ENCODE peak calls at places on chromosomes 4 and X, in seven cellular contexts. H is heart left ventricle, T is endodermal cell, L is left lung, Y is spleen, B is aorta, A is testis. G is an unnamed sample.

GRCh38 chr4:57291911-57292310 is 181.7 kb upstream of the IGFBP7 start:
- DNase-seq in L (no peak), T (no peak), H (no peak), B (no peak), A (no peak), Y (no peak), G (no peak)

GRCh38 chr4:117821834-117822233 is 212.5 kb upstream of the NDST3 start:
- DNase-seq in T (no peak), L (no peak), H (no peak), A (no peak), Y (no peak), B (no peak), G (no peak)

GRCh38 chr4:188246488-188246887 is 107.2 kb downstream of the TRIML1 start:
- DNase-seq in H (no peak), Y (no peak), T (peak; percentile 76), L (no peak), A (no peak), B (no peak), G (no peak)

GRCh38 chr4:156946508-156947197 is 24.9 kb downstream of the PDGFC start:
- DNase-seq in Y (no peak), A (no peak), B (no peak), T (no peak), L (no peak), H (peak; percentile 42), G (no peak)

GRCh38 chr4:65535128-65535527 is 135.2 kb downstream of the EPHA5 start:
- DNase-seq in A (no peak), L (no peak), T (no peak), H (no peak), Y (no peak), B (no peak), G (no peak)

GRCh38 chr4:168917150-168917779 is 92.8 kb downstream of the CBR4 start:
- DNase-seq in A (no peak), Y (no peak), T (no peak), H (no peak), L (no peak), B (peak; percentile 36), G (no peak)

GRCh38 chr4:111204807-111205206 is 581.9 kb upstream of the PITX2 start:
- DNase-seq in H (no peak), Y (no peak), A (no peak), L (no peak), T (no peak), B (no peak), G (no peak)

GRCh38 chrX:144219035-144219434 is 335.2 kb downstream of the UBE2NL start:
- DNase-seq in T (peak; percentile 67), Y (no peak), H (no peak), A (no peak), L (peak; percentile 35), B (no peak), G (no peak)

DNA sequence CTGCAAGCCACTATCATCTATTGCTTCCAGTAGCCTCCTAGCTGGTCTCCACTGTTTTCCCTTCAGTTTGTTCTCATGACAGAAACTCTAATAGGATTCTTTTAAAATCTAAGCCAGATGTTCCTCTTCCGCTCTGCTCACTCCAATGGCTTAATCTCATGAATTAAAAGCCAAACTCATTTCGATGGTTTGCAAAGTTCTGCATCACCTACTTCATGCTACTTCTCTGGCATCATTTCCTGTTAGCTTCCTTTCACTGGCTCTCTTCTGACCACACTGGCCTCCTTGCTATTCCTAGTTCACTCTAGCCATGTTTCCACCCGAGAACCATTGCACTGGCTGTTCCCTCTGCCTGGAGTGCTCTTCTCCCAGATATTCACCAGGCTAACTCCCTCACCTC is 102.0 kb upstream of the LSM6 start:
- DNase-seq in A (no peak), T (no peak), L (no peak), H (no peak), B (no peak), Y (no peak), G (no peak)
- H3K9me3 ChIP-seq in A (no peaks in the 10 kb centered on the region), T (no peaks in the 10 kb centered on the region), L (no peaks in the 10 kb centered on the region), H (no peaks in the 10 kb centered on the region), B (no peaks in the 10 kb centered on the region), Y (no peaks in the 10 kb centered on the region), G (no peaks in the 10 kb centered on the region)

DNA sequence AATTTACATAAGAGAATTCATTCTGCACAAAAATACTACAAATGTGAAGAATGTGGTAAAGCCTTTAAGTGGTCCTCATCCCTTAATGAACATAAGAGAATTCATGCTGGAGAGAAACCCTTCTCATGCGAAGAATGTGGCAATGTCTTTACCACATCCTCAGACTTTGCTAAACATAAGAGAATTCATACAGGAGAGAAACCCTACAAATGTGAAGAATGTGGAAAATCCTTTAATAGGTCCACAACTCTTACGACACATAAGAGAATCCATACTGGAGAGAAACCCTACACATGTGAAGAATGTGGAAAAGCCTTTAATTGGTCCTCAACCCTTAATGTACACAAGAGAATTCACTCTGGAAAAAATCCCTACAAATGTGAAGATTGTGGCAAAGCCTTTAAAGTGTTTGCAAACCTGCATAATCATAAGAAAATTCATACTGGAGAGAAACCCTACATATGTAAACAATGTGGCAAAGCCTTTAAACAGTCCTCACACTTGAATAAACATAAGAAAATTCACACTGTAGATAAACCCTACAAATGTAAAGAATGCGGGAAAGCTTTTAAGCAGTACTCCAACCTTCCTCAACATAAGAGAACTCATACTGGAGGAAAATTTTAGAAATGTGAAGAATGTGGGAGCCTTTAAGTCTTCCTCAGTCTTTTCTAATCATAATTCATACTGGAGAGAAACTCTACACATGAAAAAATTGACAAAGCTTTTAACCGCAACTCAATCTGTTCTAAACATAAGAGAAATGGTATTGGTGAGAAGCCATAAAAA is 37.4 kb downstream of the ZNF718 start:
- DNase-seq in T (no peak), Y (no peak), H (no peak), B (no peak), L (no peak), A (no peak), G (no peak)
- H3K9me3 ChIP-seq in T (peaks cover 89% of the 10 kb centered on the region), Y (peaks cover 100% of the 10 kb centered on the region), H (peaks cover 39% of the 10 kb centered on the region), B (peaks cover 8% of the 10 kb centered on the region), L (peaks cover 100% of the 10 kb centered on the region), A (peaks cover 4% of the 10 kb centered on the region), G (peaks cover 40% of the 10 kb centered on the region)

DNA sequence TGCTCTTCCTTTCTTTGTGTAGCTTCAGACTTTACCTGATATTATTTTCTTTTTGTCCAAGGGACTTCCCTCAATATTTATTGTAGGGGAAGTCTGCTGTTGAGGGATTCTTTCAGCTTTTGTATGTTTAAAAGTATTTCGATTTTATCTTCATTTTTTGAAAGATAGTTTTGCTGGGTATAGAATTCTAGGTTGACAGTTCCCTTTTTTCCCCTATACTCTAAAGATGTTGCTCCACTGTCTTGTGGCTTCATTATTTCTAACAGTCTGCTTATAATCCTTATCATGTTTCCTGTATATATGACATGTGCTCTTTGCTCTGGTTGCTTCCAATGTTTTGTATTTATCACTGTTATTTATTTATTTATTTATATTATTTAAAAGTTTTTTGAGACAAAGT is 57.3 kb downstream of the CYTL1 start:
- DNase-seq in T (no peak), L (no peak), Y (no peak), B (no peak), H (no peak), A (no peak), G (no peak)
- H3K9me3 ChIP-seq in T (peaks cover 41% of the 10 kb centered on the region), L (peaks cover 47% of the 10 kb centered on the region), Y (peaks cover 62% of the 10 kb centered on the region), B (peaks cover 10% of the 10 kb centered on the region), H (no peaks in the 10 kb centered on the region), A (no peaks in the 10 kb centered on the region), G (no peaks in the 10 kb centered on the region)

GRCh38 chrX:115911967-115912366 is 258.6 kb upstream of the AGTR2 start:
- DNase-seq in B (no peak), L (no peak), H (no peak), Y (no peak), A (no peak), T (no peak), G (no peak)

GRCh38 chrX:115913575-115913974 is 257.0 kb upstream of the AGTR2 start:
- DNase-seq in H (no peak), Y (no peak), L (no peak), T (no peak), B (no peak), A (no peak), G (no peak)

GRCh38 chrX:115906881-115907280 is 263.7 kb upstream of the AGTR2 start:
- DNase-seq in B (no peak), H (no peak), A (no peak), Y (no peak), L (no peak), T (no peak), G (no peak)

GRCh38 chrX:115909017-115909416 is 261.5 kb upstream of the AGTR2 start:
- DNase-seq in L (no peak), T (no peak), A (no peak), H (no peak), Y (no peak), B (no peak), G (no peak)

DNA sequence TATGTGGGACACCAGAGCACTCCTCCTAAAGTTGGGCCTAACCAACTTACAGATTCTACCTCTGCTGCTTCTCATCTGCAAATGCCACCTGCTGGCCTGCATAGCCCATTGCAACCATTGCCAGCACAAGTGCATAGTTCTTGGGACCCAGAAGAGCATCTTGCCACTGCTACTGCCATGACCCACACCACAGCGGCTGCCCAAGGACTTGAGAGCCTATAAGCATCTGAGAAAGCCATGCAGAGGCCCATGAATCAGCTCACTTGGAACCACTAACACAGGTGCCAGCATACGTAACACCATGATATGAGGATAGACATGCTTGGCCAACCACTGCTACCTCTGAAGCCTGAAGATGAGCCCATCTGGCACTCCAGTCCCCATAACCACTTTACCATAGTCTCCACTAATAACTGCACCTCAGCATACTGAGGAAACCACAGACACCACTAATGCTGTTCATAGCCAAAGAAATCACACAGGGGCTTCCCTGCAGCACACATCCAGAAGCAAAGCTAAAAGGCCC is 258.1 kb upstream of the AGTR2 start:
- DNase-seq in H (no peak), T (no peak), B (no peak), L (no peak), Y (no peak), A (no peak), G (no peak)
- H3K9me3 ChIP-seq in H (no peaks in the 10 kb centered on the region), T (peaks cover 17% of the 10 kb centered on the region), B (peaks cover 3% of the 10 kb centered on the region), L (no peaks in the 10 kb centered on the region), Y (no peaks in the 10 kb centered on the region), A (no peaks in the 10 kb centered on the region), G (no peaks in the 10 kb centered on the region)

DNA sequence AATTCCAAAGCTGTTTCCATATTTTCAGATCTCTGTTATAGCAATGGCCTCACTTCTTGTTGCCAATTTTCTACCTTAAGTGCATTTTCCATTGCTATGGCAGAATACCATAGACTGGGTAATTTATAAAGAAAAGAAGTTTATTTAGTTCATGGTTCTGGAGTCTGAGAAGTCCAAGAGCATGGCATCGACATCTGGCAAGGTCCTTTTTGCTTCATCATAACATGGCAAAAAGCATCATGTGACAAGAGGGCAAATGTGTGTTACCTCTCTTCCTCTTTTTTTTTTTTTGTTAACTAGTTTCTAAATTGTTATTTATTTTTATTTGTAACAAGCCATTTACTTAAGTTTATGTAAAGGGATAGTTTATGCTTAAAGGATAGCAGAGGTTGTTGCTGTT is 45.2 kb upstream of the SYTL5 start:
- DNase-seq in B (no peak), T (no peak), H (no peak), Y (no peak), L (no peak), A (no peak), G (no peak)
- H3K9me3 ChIP-seq in B (no peaks in the 10 kb centered on the region), T (no peaks in the 10 kb centered on the region), H (no peaks in the 10 kb centered on the region), Y (no peaks in the 10 kb centered on the region), L (no peaks in the 10 kb centered on the region), A (no peaks in the 10 kb centered on the region), G (no peaks in the 10 kb centered on the region)

G was measured in T-helper 17 cell.